ENCODE peak calls at places on chromosomes 4 and X, in five cellular contexts. One of them, this sample, is unnamed.

GRCh38 chr4:128288689-128289106 is 1.1 kb upstream of the PGRMC2 start:
- DNase-seq in mesenchymal stem cell: peak; percentile 47
- DNase-seq in H9: no peak
- DNase-seq in H1: no peak
- DNase-seq in IMR-90: peak; percentile 56
- DNase-seq in this sample: no peak

GRCh38 chr4:16757080-16757521 is 141.3 kb downstream of the LDB2 start:
- DNase-seq in H1: no peak
- DNase-seq in IMR-90: peak; percentile 55
- DNase-seq in H9: no peak
- DNase-seq in mesenchymal stem cell: no peak
- DNase-seq in this sample: no peak

GRCh38 chrX:74922922-74923321 is 2.3 kb downstream of the NEXMIF start:
- DNase-seq in IMR-90: no peak
- DNase-seq in H1: no peak
- DNase-seq in H9: no peak
- DNase-seq in mesenchymal stem cell: no peak
- DNase-seq in this sample: no peak

GRCh38 chr4:38386654-38387188 is 277.3 kb upstream of the KLF3 start:
- DNase-seq in mesenchymal stem cell: no peak
- DNase-seq in H9: no peak
- DNase-seq in IMR-90: no peak
- DNase-seq in H1: no peak
- DNase-seq in this sample: no peak

GRCh38 chrX:154047266-154047665 is 27.6 kb upstream of the IRAK1 start:
- DNase-seq in IMR-90: peak; percentile 17
- DNase-seq in mesenchymal stem cell: no peak
- DNase-seq in H9: no peak
- DNase-seq in H1: no peak
- DNase-seq in this sample: no peak

GRCh38 chr4:8333726-8334460 is 64.3 kb downstream of the HTRA3 start:
- DNase-seq in IMR-90: no peak
- DNase-seq in mesenchymal stem cell: no peak
- DNase-seq in H9: no peak
- DNase-seq in H1: no peak
- DNase-seq in this sample: no peak

GRCh38 chr4:141002323-141002805 is 130.9 kb downstream of the RNF150 start:
- DNase-seq in mesenchymal stem cell: peak; percentile 57
- DNase-seq in IMR-90: peak; percentile 93
- DNase-seq in H9: no peak
- DNase-seq in H1: no peak
- DNase-seq in this sample: no peak

GRCh38 chrX:40176256-40176978 is 78.7 kb upstream of the BCOR start:
- DNase-seq in mesenchymal stem cell: peak; percentile 52
- DNase-seq in H9: peak; percentile 56
- DNase-seq in H1: no peak
- DNase-seq in IMR-90: no peak
- DNase-seq in this sample: no peak

GRCh38 chr4:42397256-42397634 is at the start of gene SHISA3:
- DNase-seq in H1: no peak
- DNase-seq in H9: peak; percentile 70
- DNase-seq in IMR-90: no peak
- DNase-seq in mesenchymal stem cell: peak; percentile 37
- DNase-seq in this sample: no peak

GRCh38 chr4:169620846-169621228 is 459 bp downstream of the CLCN3 start:
- DNase-seq in H1: no peak
- DNase-seq in mesenchymal stem cell: peak; percentile 61
- DNase-seq in IMR-90: no peak
- DNase-seq in H9: no peak
- DNase-seq in this sample: peak; percentile 20

GRCh38 chrX:125394449-125394848 is 74.8 kb downstream of the TEX13C start:
- DNase-seq in mesenchymal stem cell: no peak
- DNase-seq in H9: no peak
- DNase-seq in IMR-90: no peak
- DNase-seq in H1: no peak
- DNase-seq in this sample: no peak

GRCh38 chr4:13984996-13985780 is 357.7 kb upstream of the BOD1L1 start:
- DNase-seq in H1: no peak
- DNase-seq in H9: no peak
- DNase-seq in IMR-90: peak; percentile 50
- DNase-seq in mesenchymal stem cell: no peak
- DNase-seq in this sample: no peak

GRCh38 chr4:8132400-8132799 is 26.2 kb downstream of the ABLIM2 start:
- DNase-seq in IMR-90: no peak
- DNase-seq in H1: no peak
- DNase-seq in H9: no peak
- DNase-seq in mesenchymal stem cell: no peak
- DNase-seq in this sample: no peak

GRCh38 chr4:91057871-91058270 is 930.7 kb downstream of the CCSER1 start:
- DNase-seq in IMR-90: no peak
- DNase-seq in H1: no peak
- DNase-seq in mesenchymal stem cell: no peak
- DNase-seq in H9: no peak
- DNase-seq in this sample: no peak

GRCh38 chr4:8599657-8600056 is 7.1 kb downstream of the CPZ start:
- DNase-seq in H9: no peak
- DNase-seq in mesenchymal stem cell: peak; percentile 19
- DNase-seq in H1: no peak
- DNase-seq in IMR-90: peak; percentile 82
- DNase-seq in this sample: no peak

GRCh38 chrX:139126493-139126892 is 404.0 kb upstream of the F9 start:
- DNase-seq in IMR-90: no peak
- DNase-seq in H1: peak; percentile 13
- DNase-seq in mesenchymal stem cell: no peak
- DNase-seq in H9: peak; percentile 62
- DNase-seq in this sample: peak; percentile 24

GRCh38 chrX:9690046-9690445 is 75.6 kb downstream of the GPR143 start:
- DNase-seq in mesenchymal stem cell: no peak
- DNase-seq in H1: no peak
- DNase-seq in IMR-90: no peak
- DNase-seq in H9: no peak
- DNase-seq in this sample: no peak

GRCh38 chr4:41232406-41232805 is 18.1 kb upstream of the APBB2 start:
- DNase-seq in IMR-90: no peak
- DNase-seq in H9: no peak
- DNase-seq in H1: no peak
- DNase-seq in mesenchymal stem cell: no peak
- DNase-seq in this sample: no peak

GRCh38 chr4:123325241-123325681 is 71.3 kb upstream of the SPRY1 start:
- DNase-seq in mesenchymal stem cell: no peak
- DNase-seq in H9: no peak
- DNase-seq in H1: no peak
- DNase-seq in IMR-90: no peak
- DNase-seq in this sample: no peak
- H2AFZ ChIP-seq in mesenchymal stem cell: no peak overlapping the region
- H2AFZ ChIP-seq in H9: no peak overlapping the region
- H2AFZ ChIP-seq in H1: no peak overlapping the region
- H2AFZ ChIP-seq in IMR-90: no peak overlapping the region
- H2AFZ ChIP-seq in this sample: no peak overlapping the region

GRCh38 chr4:123980736-123981285 is 584.2 kb downstream of the SPRY1 start:
- DNase-seq in H9: no peak
- DNase-seq in IMR-90: no peak
- DNase-seq in H1: no peak
- DNase-seq in mesenchymal stem cell: no peak
- DNase-seq in this sample: no peak
- H2BK15ac ChIP-seq in H9: no peak overlapping the region
- H2BK15ac ChIP-seq in IMR-90: no peak overlapping the region
- H2BK15ac ChIP-seq in H1: no peak overlapping the region
- H2BK15ac ChIP-seq in mesenchymal stem cell: no peak overlapping the region
- H2BK15ac ChIP-seq in this sample: no peak overlapping the region

DNA sequence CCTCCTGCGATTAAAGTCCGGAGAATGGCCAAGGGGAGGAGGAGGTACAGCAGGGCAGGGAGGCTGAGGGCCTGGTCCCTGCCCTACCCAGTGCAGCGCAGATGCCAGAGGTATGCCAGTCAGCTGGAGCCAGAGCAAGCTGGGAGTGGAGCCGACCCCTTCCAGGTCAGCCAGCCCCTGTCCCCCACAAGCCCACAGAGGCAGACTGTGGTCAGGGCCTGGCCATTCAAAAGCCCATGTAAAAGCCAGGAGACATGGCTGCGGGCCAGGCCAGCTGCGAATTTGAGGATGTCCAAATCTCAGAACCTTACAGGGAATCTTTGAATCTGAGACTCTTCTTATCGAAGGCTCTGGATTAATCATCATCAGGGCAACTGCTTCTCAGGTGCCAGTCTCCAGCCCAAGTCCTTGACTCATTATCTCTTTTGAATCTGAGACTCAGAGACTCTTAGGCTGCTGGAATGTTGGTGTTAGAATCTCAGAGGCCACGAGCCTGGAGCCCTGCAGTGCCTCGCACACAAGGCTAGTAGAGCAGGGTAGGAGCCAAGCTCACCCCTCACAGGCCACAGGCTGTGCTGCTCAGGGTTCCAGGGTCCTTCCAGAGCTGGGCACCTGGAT is 572 bp downstream of the IQSEC2 start:
- DNase-seq in H9: no peak
- DNase-seq in mesenchymal stem cell: peak; percentile 46
- DNase-seq in IMR-90: peak; percentile 35
- DNase-seq in H1: no peak
- DNase-seq in this sample: no peak
- H4K91ac ChIP-seq in H9: no peak overlapping the region
- H4K91ac ChIP-seq in mesenchymal stem cell: peak overlapping the region; percentile 75
- H4K91ac ChIP-seq in IMR-90: peak overlapping the region; percentile 51
- H4K91ac ChIP-seq in H1: no peak overlapping the region
- H4K91ac ChIP-seq in this sample: no peak overlapping the region

GRCh38 chr4:100314057-100314456 is 123.8 kb upstream of the DDIT4L start:
- DNase-seq in H9: no peak
- DNase-seq in IMR-90: no peak
- DNase-seq in mesenchymal stem cell: no peak
- DNase-seq in H1: no peak
- DNase-seq in this sample: no peak
- H2AFZ ChIP-seq in H9: no peak overlapping the region
- H2AFZ ChIP-seq in IMR-90: no peak overlapping the region
- H2AFZ ChIP-seq in mesenchymal stem cell: no peak overlapping the region
- H2AFZ ChIP-seq in H1: peak overlapping the region; percentile 65
- H2AFZ ChIP-seq in this sample: no peak overlapping the region

DNA sequence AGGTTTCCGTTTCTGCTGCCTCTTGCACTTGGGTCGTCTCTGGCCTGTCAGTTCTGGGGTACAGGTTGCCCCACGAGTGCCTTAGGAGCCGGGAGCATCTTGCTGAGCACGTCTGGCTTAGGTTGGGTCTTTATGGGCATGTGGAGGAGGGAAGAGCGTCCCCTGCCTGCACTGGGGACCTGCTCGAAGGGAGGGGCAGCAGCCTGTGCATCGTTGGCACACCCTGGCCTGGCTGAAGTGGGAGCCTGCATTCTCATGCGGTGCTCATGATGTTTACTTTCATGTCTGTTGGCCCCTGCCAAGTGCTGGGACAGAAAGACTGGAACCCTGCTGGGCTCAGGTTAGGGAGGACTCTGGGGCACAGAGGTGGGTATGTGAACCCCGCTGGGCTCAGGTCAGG is 23.8 kb upstream of the TADA2B start:
- DNase-seq in IMR-90: no peak
- DNase-seq in mesenchymal stem cell: no peak
- DNase-seq in H9: no peak
- DNase-seq in H1: no peak
- DNase-seq in this sample: no peak
- H2BK15ac ChIP-seq in IMR-90: no peak overlapping the region
- H2BK15ac ChIP-seq in mesenchymal stem cell: no peak overlapping the region
- H2BK15ac ChIP-seq in H9: no peak overlapping the region
- H2BK15ac ChIP-seq in H1: no peak overlapping the region
- H2BK15ac ChIP-seq in this sample: no peak overlapping the region

GRCh38 chr4:103199009-103199408 is 866 bp upstream of the CENPE start:
- DNase-seq in mesenchymal stem cell: no peak
- DNase-seq in H1: no peak
- DNase-seq in H9: no peak
- DNase-seq in IMR-90: no peak
- DNase-seq in this sample: no peak
- H4K91ac ChIP-seq in mesenchymal stem cell: no peak overlapping the region
- H4K91ac ChIP-seq in H1: no peak overlapping the region
- H4K91ac ChIP-seq in H9: no peak overlapping the region
- H4K91ac ChIP-seq in IMR-90: no peak overlapping the region
- H4K91ac ChIP-seq in this sample: no peak overlapping the region

This sample was measured in neuronal stem cell.